ENCODE peak calls at places on chromosomes 7 and 10, in nine cellular contexts. T, Q, E, N, J, R, U, I and M are unnamed samples.

GRCh38 chr7:14201353-14201752 is 211.9 kb upstream of the ETV1 start:
- DNase-seq in T (no peak), U (no peak), J (no peak), I (no peak), N (no peak), Q (no peak), R (no peak), E (no peak), M (no peak)

GRCh38 chr7:389911-390601 is 100.1 kb downstream of the FOXL3 start:
- DNase-seq in T (no peak), N (no peak), R (no peak), Q (no peak), J (peak), U (no peak), I (no peak), E (no peak), M (peak)

GRCh38 chr10:63520463-63521388 is 475 bp upstream of the REEP3 start:
- DNase-seq in E (peak), N (peak), J (peak), R (peak), U (no peak), T (peak), I (no peak), Q (peak), M (peak)

GRCh38 chr7:33776791-33777190 is 128.5 kb upstream of the BMPER start:
- DNase-seq in J (no peak), I (peak), T (no peak), Q (no peak), N (peak), E (no peak), R (no peak), U (no peak), M (no peak)

GRCh38 chr7:39951156-39951942 is 1.3 kb downstream of the CDK13 start:
- DNase-seq in T (peak), J (peak), N (peak), Q (peak), E (peak), R (peak), U (peak), I (peak), M (peak)

GRCh38 chr7:139035588-139036353 is at the start of gene ZC3HAV1L:
- DNase-seq in N (peak), T (peak), I (peak), Q (peak), J (peak), R (peak), E (peak), U (no peak), M (peak)

GRCh38 chr10:77386833-77387232 is 250.8 kb downstream of the KCNMA1 start:
- DNase-seq in E (no peak), I (peak), R (peak), Q (no peak), J (no peak), T (no peak), U (no peak), N (no peak), M (no peak)

GRCh38 chr10:86961481-86962091 is 3.2 kb downstream of the SNCG start:
- DNase-seq in Q (no peak), J (no peak), I (peak), R (peak), N (no peak), U (no peak), E (peak), T (no peak), M (no peak)

GRCh38 chr10:55466806-55467504 is 665.9 kb upstream of the PCDH15 start:
- DNase-seq in Q (no peak), I (no peak), U (no peak), E (no peak), T (no peak), J (no peak), N (no peak), R (no peak), M (no peak)

GRCh38 chr7:19215421-19215820 is 70.2 kb upstream of the FERD3L start:
- DNase-seq in Q (no peak), N (no peak), R (peak), J (no peak), I (peak), E (no peak), T (peak), U (no peak), M (no peak)

GRCh38 chr7:92437956-92438491 is 9.3 kb upstream of the GATAD1 start:
- DNase-seq in T (no peak), Q (no peak), I (no peak), E (no peak), U (no peak), J (no peak), N (no peak), R (no peak), M (no peak)

GRCh38 chr10:60497364-60497763 is 107.7 kb upstream of the ANK3 start:
- DNase-seq in I (peak), T (no peak), R (no peak), E (no peak), U (no peak), N (peak), Q (no peak), J (no peak), M (no peak)

GRCh38 chr7:2870471-2870941 is 26.4 kb upstream of the GNA12 start:
- DNase-seq in Q (peak), T (peak), E (peak), J (peak), R (peak), U (peak), N (peak), I (peak), M (peak)

GRCh38 chr7:136104269-136104603 is 127.1 kb upstream of the MTPN start:
- DNase-seq in T (no peak), I (no peak), E (peak), U (no peak), R (no peak), N (no peak), J (no peak), Q (no peak), M (no peak)

GRCh38 chr7:108291791-108292440 is 161.8 kb upstream of the LAMB4 start:
- DNase-seq in T (peak), E (no peak), J (no peak), U (no peak), Q (no peak), R (no peak), I (peak), N (no peak), M (no peak)

GRCh38 chr7:6261699-6262098 is 10.7 kb downstream of the CYTH3 start:
- DNase-seq in R (no peak), Q (no peak), N (no peak), E (no peak), I (no peak), J (no peak), T (no peak), U (no peak), M (no peak)

GRCh38 chr10:18681971-18682403 is 22.8 kb downstream of the ARL5B start:
- DNase-seq in I (no peak), T (no peak), N (no peak), J (no peak), R (no peak), U (no peak), E (no peak), Q (no peak), M (no peak)

GRCh38 chr10:43193496-43194080 is 55.3 kb downstream of the CSGALNACT2 start:
- DNase-seq in T (no peak), J (peak), Q (peak), U (no peak), R (no peak), E (no peak), I (peak), N (no peak), M (no peak)

GRCh38 chr7:135333196-135333595 is 99.6 kb downstream of the STRA8 start:
- DNase-seq in T (no peak), J (no peak), N (no peak), U (no peak), Q (no peak), I (no peak), E (no peak), R (no peak), M (no peak)

GRCh38 chr10:46541017-46541661 is 15.3 kb downstream of the GPRIN2 start:
- DNase-seq in U (no peak), R (peak), Q (no peak), I (no peak), J (peak), N (no peak), E (peak), T (peak), M (peak)
- H3K4me3 ChIP-seq in U (no peak), R (peak), Q (no peak), I (no peak), J (peak), N (no peak), E (peak), T (peak), M (peak)

GRCh38 chr7:157488966-157489365 is 152.2 kb downstream of the DNAJB6 start:
- DNase-seq in N (no peak), I (no peak), T (no peak), J (no peak), U (no peak), E (no peak), Q (no peak), R (no peak), M (no peak)

GRCh38 chr7:157490465-157490912 is 153.7 kb downstream of the DNAJB6 start:
- DNase-seq in T (no peak), N (peak), Q (no peak), I (peak), J (peak), E (no peak), U (no peak), R (peak), M (no peak)

GRCh38 chr7:157487046-157487770 is 150.4 kb downstream of the DNAJB6 start:
- DNase-seq in Q (no peak), U (no peak), J (no peak), I (no peak), N (no peak), E (no peak), R (no peak), T (no peak), M (no peak)

GRCh38 chr7:157485961-157486510 is 149.2 kb downstream of the DNAJB6 start:
- DNase-seq in Q (no peak), R (no peak), E (no peak), J (no peak), I (no peak), N (no peak), T (no peak), U (no peak), M (no peak)

GRCh38 chr7:157488326-157488725 is 151.5 kb downstream of the DNAJB6 start:
- DNase-seq in U (no peak), I (no peak), Q (no peak), R (no peak), E (no peak), T (no peak), J (no peak), N (no peak), M (no peak)
- H3K4me3 ChIP-seq in U (no peak), I (no peak), Q (no peak), R (no peak), E (no peak), T (no peak), J (no peak), N (no peak), M (no peak)

DNA sequence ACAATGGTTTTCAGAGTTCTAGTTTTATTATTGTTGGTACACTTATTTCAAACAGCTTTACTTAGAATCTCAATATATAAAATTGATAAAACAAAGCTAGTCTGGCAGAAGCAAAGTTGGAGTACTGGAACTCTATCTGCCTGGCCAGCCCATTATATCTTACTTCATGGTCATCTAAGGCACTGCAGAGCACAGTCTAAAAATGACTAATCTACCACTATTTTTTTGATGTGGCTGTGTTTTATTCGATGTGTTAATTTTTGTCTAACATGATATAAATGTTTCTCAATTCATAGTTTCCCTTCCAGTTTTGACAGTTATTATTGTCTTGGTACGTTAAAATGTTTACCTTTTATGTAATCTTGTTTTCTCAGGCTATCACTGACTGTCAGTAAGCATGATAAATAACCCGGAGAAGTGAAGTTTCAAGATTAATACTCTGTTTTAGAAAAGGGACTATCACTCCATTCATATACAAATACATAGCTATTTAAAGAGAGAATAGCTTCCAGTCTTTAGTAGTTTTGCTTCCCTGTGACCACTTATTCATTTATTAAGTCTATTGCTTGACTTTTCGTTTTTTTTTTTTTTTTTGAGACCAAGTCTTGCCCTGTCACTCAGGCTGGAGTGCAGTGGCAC is 60.6 kb upstream of the CSTF2T start:
- DNase-seq in J (no peak), E (no peak), N (no peak), R (no peak), U (no peak), T (no peak), Q (no peak), I (no peak), M (no peak)
- H3K4me3 ChIP-seq in J (no peak), E (no peak), N (no peak), R (no peak), U (no peak), T (no peak), Q (no peak), I (no peak), M (no peak)

GRCh38 chr10:606767-607544 is 82.5 kb downstream of the DIP2C start:
- DNase-seq in R (no peak), I (no peak), J (no peak), U (no peak), Q (no peak), E (no peak), T (no peak), N (no peak), M (no peak)
- H3K4me3 ChIP-seq in R (no peak), I (no peak), J (no peak), U (no peak), Q (no peak), E (peak), T (no peak), N (no peak), M (no peak)

GRCh38 chr7:106010331-106010730 is 47.3 kb downstream of the CDHR3 start:
- DNase-seq in N (no peak), R (no peak), U (no peak), I (peak), E (no peak), J (no peak), Q (no peak), T (no peak), M (no peak)
- H3K4me3 ChIP-seq in N (no peak), R (no peak), U (no peak), I (no peak), E (no peak), J (no peak), Q (no peak), T (no peak), M (no peak)